ENCODE peak calls at places on chromosomes 1 and 21, in five cellular contexts. C is suprapubic skin, E is transverse colon, U is K562, I is prostate gland. A is an unnamed sample.

GRCh38 chr1:212284744-212285684 is at the start of gene PPP2R5A:
- DNase-seq in U (peak; percentile 98), E (peak; percentile 99), I (peak; percentile 99), C (peak; percentile 99), A (peak; percentile 86)

GRCh38 chr21:45768011-45768740 is 124.7 kb downstream of the PCBP3 start:
- DNase-seq in E (no peak), I (no peak), U (no peak), C (no peak), A (peak; percentile 35)

GRCh38 chr1:8276173-8276914 is 41.6 kb upstream of the SLC45A1 start:
- DNase-seq in C (no peak), I (no peak), U (no peak), E (no peak), A (no peak)

GRCh38 chr1:217889401-217889800 is 258.3 kb downstream of the SPATA17 start:
- DNase-seq in I (no peak), U (no peak), E (no peak), C (no peak), A (no peak)

GRCh38 chr1:205600085-205600484 is 31.7 kb downstream of the ELK4 start:
- DNase-seq in C (no peak), U (peak; percentile 34), I (no peak), E (no peak), A (no peak)

GRCh38 chr1:55329091-55329490 is 113.9 kb upstream of the USP24 start:
- DNase-seq in C (no peak), I (no peak), U (no peak), E (no peak), A (no peak)

GRCh38 chr1:71745326-71745725 is 537.0 kb downstream of the NEGR1 start:
- DNase-seq in I (no peak), E (no peak), C (no peak), U (no peak), A (no peak)

GRCh38 chr1:52551476-52552235 is 1.2 kb downstream of the TUT4 start:
- DNase-seq in C (no peak), E (peak; percentile 17), U (no peak), I (no peak), A (peak; percentile 10)

GRCh38 chr1:212228076-212228475 is 57.1 kb upstream of the PPP2R5A start:
- DNase-seq in I (no peak), C (no peak), U (no peak), E (no peak), A (no peak)

GRCh38 chr1:101253976-101254660 is 17.3 kb downstream of the S1PR1 start:
- DNase-seq in C (no peak), I (no peak), E (no peak), U (no peak), A (no peak)

GRCh38 chr1:8554956-8555534 is 237.1 kb downstream of the SLC45A1 start:
- DNase-seq in U (no peak), E (no peak), C (no peak), I (no peak), A (no peak)

GRCh38 chr1:215992620-215993019 is 425.5 kb downstream of the KCTD3 start:
- DNase-seq in E (no peak), C (no peak), I (no peak), U (no peak), A (peak; percentile 39)

GRCh38 chr1:2202008-2202575 is 7.5 kb upstream of the FAAP20 start:
- DNase-seq in U (no peak), I (no peak), C (no peak), E (no peak), A (no peak)

GRCh38 chr1:23187637-23188036 is 19.0 kb upstream of the LUZP1 start:
- DNase-seq in U (no peak), I (no peak), C (no peak), E (peak; percentile 55), A (no peak)

GRCh38 chr1:100921110-100921706 is 25.3 kb downstream of the SLC30A7 start:
- DNase-seq in C (no peak), I (peak; percentile 18), U (peak; percentile 23), E (no peak), A (no peak)

DNA sequence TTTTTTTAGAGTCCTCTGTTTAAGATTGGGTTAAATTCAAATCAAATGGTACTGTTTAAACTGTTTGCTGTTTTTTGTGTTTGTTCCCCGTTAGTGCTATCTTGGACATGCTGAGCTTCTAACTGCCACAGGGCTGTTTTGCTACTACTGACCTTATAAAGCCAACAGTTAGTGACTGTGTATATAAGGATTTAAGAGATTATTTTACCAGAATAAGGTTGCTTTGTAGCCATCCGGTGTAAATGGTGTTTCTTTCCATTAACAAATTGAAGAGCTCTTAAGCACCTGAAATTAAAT is 37.0 kb downstream of the ZNF281 start:
- DNase-seq in E (no peak), U (no peak), C (no peak), I (no peak), A (no peak)
- H3K4me3 ChIP-seq in E (no peak overlapping the region), U (no peak overlapping the region), C (no peak overlapping the region), I (no peak overlapping the region), A (no peak overlapping the region)

DNA sequence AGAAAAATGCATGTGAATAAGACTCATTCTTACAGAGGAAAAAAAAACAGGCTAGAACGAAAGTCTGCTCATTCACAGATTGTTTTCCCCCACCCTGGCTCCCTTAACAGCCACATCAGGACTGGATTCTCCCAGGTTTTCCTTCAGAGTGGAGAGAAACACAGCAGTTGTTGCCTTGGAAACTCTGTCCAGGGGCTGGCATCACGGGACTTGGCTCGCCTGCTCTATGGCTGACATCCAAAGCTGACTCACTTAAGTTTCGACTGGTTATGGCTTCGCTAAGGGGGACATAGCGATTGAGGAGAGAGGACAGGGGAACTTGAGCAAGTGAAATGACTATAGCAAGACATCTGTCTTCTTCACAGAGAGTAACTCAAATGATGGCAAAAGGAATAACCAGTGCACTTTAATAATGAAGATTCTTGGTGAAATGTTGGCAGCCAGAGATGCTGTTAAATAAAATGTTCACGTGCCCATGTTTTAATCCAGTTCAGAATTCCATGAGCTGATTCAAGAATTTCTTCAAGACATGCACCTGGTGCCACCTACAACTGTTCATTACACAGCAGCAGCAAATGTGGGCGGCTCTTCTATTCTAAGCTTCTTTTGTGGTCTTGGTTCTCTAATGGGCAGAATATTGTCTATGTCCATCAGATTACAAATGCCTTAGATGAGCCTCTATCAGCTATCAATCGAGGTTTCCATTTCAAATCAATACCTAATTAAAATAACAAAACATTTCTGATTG is 21.8 kb downstream of the MIS18A start:
- DNase-seq in E (peak; percentile 53), U (no peak), I (peak; percentile 63), C (peak; percentile 90), A (no peak)
- TF ChIP-seq POLR2AphosphoS5 in E (no peak), U (no peak), I (peak; percentile 67), C (no peak), A (no peak)

DNA sequence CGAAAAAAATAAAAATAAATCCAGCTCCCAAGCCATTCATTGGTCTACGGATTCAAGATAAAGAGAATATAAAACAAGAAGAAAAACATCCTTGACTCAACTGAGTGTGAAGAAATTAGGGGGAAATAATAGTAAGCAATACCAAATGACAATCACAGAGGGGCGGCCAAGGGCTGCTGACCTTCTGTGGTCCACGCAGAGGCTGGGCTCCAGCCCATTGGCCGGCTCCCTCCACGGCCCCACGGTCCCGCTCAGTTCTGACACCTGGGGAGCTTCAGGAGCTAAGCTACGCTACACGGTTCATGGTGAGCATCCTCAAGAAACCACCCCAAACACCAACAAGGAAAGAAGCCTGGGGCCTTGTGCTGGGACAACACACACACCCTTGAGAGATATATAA is 400 bp upstream of the KRTAP10-12 start:
- DNase-seq in I (no peak), C (no peak), U (no peak), E (no peak), A (no peak)
- H3K4me3 ChIP-seq in I (no peak overlapping the region), C (no peak overlapping the region), U (no peak overlapping the region), E (no peak overlapping the region), A (no peak overlapping the region)

DNA sequence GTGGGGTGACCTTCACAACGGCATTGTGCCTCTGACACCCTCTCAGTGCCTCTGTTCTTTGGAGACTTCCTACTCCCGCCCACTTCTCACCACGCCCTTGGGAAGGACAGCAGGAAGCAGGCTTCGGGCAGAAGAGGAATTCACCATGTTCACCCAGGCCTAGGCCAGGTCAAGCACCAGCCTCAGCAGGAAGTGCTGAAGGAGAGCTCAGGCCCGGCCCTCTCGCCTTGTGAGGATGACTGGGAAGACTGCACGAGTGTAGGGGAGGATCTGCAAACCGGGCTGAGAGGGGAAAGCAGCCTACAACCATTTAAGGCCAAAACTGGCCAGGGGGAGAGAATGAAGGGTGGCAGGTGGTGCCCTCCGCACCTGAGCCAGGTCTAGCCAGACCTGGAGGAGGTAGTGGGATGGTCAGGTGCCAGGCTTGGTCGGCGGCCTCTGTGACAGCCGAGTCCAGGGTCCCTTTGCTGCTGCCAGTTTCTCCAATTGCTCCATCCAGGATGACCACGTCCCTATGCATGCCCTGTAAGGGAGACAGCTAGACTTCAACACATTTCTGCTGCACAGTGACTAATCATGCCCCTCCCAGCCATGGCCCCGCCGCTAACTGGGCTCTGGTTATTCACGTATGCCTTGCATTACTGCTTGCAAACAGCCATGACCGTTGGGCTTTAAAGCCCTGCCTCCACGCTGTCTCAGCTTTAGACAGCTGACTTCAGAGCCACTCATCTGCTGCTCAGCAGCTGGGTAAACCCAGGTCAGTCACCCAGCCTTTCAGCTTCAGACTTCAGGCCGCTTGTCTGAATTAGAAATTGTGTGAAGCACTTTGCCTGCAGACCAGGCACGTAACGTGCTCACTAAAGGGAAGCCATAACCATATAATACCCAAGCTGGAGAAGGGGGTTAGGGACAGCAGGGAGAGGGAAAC is 8.9 kb downstream of the MRTO4 start:
- DNase-seq in U (no peak), C (no peak), I (no peak), E (peak; percentile 29), A (no peak)
- TF ChIP-seq POLR2AphosphoS5 in U (peak; percentile 37), C (no peak), I (no peak), E (no peak), A (peak; percentile 5)

DNA sequence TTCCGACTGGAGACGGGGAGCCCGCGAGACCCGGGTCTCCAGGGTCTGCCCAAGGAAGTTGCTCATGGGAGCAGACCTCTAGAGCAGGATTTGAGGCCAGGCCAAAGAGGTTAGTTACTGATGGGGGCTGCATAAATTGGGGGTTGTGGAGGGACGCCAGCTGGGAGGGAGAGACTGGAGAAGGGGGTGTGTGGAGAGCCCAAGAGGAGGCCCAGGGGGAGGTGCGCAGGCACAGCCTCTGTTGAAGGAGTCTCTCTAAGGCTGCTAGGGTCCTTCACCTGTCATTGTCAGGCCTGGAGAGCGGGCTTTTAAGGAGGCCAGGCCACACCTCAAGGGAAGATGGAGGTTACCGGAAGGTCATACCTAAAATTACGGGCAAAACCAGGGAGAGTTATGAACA is 363 bp downstream of the PLA2G5 start:
- DNase-seq in I (no peak), E (no peak), C (no peak), U (no peak), A (no peak)
- H3K4me3 ChIP-seq in I (no peak overlapping the region), E (no peak overlapping the region), C (no peak overlapping the region), U (no peak overlapping the region), A (no peak overlapping the region)

A was measured in SK-N-MC.